ENCODE peak calls at places on chromosome 14, in seven cellular contexts. One of them, this sample, is unnamed.

GRCh38 chr14:66231823-66232222 is 254.3 kb upstream of the CCDC196 start:
- DNase-seq in breast epithelium: no peak
- DNase-seq in pancreas: no peak
- DNase-seq in neural progenitor cell: no peak
- DNase-seq in tibial artery: no peak
- DNase-seq in lower lobe of right lung: no peak
- DNase-seq in fibroblast of villous mesenchyme: no peak
- DNase-seq in this sample: no peak

GRCh38 chr14:92360666-92361370 is 37.9 kb downstream of the SLC24A4 start:
- DNase-seq in lower lobe of right lung: no peak
- DNase-seq in fibroblast of villous mesenchyme: no peak
- DNase-seq in neural progenitor cell: no peak
- DNase-seq in breast epithelium: no peak
- DNase-seq in pancreas: no peak
- DNase-seq in tibial artery: no peak
- DNase-seq in this sample: no peak

GRCh38 chr14:98136019-98136418 is 1136.0 kb downstream of the BCL11B start:
- DNase-seq in pancreas: no peak
- DNase-seq in lower lobe of right lung: no peak
- DNase-seq in breast epithelium: no peak
- DNase-seq in fibroblast of villous mesenchyme: no peak
- DNase-seq in tibial artery: no peak
- DNase-seq in neural progenitor cell: no peak
- DNase-seq in this sample: no peak

GRCh38 chr14:32620303-32620702 is 291.2 kb downstream of the AKAP6 start:
- DNase-seq in neural progenitor cell: no peak
- DNase-seq in fibroblast of villous mesenchyme: peak; percentile 35
- DNase-seq in pancreas: no peak
- DNase-seq in breast epithelium: no peak
- DNase-seq in tibial artery: no peak
- DNase-seq in lower lobe of right lung: no peak
- DNase-seq in this sample: peak; percentile 26

GRCh38 chr14:68230941-68231717 is 411.6 kb downstream of the RAD51B start:
- DNase-seq in tibial artery: no peak
- DNase-seq in pancreas: peak; percentile 86
- DNase-seq in neural progenitor cell: no peak
- DNase-seq in fibroblast of villous mesenchyme: peak; percentile 81
- DNase-seq in lower lobe of right lung: no peak
- DNase-seq in breast epithelium: no peak
- DNase-seq in this sample: peak; percentile 72

GRCh38 chr14:24207625-24208024 is 2.1 kb downstream of the TSSK4 start:
- DNase-seq in fibroblast of villous mesenchyme: no peak
- DNase-seq in neural progenitor cell: no peak
- DNase-seq in tibial artery: peak; percentile 29
- DNase-seq in lower lobe of right lung: no peak
- DNase-seq in breast epithelium: no peak
- DNase-seq in pancreas: no peak
- DNase-seq in this sample: no peak

GRCh38 chr14:69720912-69721311 is 46.0 kb upstream of the SRSF5 start:
- DNase-seq in breast epithelium: no peak
- DNase-seq in lower lobe of right lung: no peak
- DNase-seq in tibial artery: no peak
- DNase-seq in neural progenitor cell: no peak
- DNase-seq in fibroblast of villous mesenchyme: no peak
- DNase-seq in pancreas: no peak
- DNase-seq in this sample: peak; percentile 33

GRCh38 chr14:60649815-60650381 is 621 bp upstream of the SIX1 start:
- DNase-seq in breast epithelium: no peak
- DNase-seq in tibial artery: peak; percentile 66
- DNase-seq in lower lobe of right lung: no peak
- DNase-seq in fibroblast of villous mesenchyme: no peak
- DNase-seq in neural progenitor cell: peak; percentile 52
- DNase-seq in pancreas: no peak
- DNase-seq in this sample: peak; percentile 65

GRCh38 chr14:69115407-69116185 is 37.3 kb downstream of the DCAF5 start:
- DNase-seq in neural progenitor cell: no peak
- DNase-seq in tibial artery: no peak
- DNase-seq in lower lobe of right lung: no peak
- DNase-seq in breast epithelium: no peak
- DNase-seq in pancreas: no peak
- DNase-seq in fibroblast of villous mesenchyme: no peak
- DNase-seq in this sample: no peak

GRCh38 chr14:26867171-26867757 is 269.4 kb upstream of the NOVA1 start:
- DNase-seq in tibial artery: no peak
- DNase-seq in lower lobe of right lung: no peak
- DNase-seq in neural progenitor cell: peak; percentile 17
- DNase-seq in breast epithelium: no peak
- DNase-seq in fibroblast of villous mesenchyme: peak; percentile 51
- DNase-seq in pancreas: peak; percentile 49
- DNase-seq in this sample: no peak

GRCh38 chr14:29741909-29742401 is 185.7 kb downstream of the PRKD1 start:
- DNase-seq in fibroblast of villous mesenchyme: peak; percentile 4
- DNase-seq in tibial artery: no peak
- DNase-seq in breast epithelium: no peak
- DNase-seq in lower lobe of right lung: no peak
- DNase-seq in pancreas: no peak
- DNase-seq in neural progenitor cell: no peak
- DNase-seq in this sample: peak; percentile 58

GRCh38 chr14:64641760-64642159 is 62.5 kb upstream of the PLEKHG3 start:
- DNase-seq in lower lobe of right lung: no peak
- DNase-seq in fibroblast of villous mesenchyme: no peak
- DNase-seq in breast epithelium: no peak
- DNase-seq in tibial artery: no peak
- DNase-seq in neural progenitor cell: no peak
- DNase-seq in pancreas: no peak
- DNase-seq in this sample: no peak

GRCh38 chr14:28001002-28001401 is 765.6 kb upstream of the FOXG1 start:
- DNase-seq in lower lobe of right lung: no peak
- DNase-seq in breast epithelium: no peak
- DNase-seq in fibroblast of villous mesenchyme: no peak
- DNase-seq in pancreas: no peak
- DNase-seq in neural progenitor cell: no peak
- DNase-seq in tibial artery: no peak
- DNase-seq in this sample: no peak

GRCh38 chr14:32004300-32004699 is 72.8 kb upstream of the ARHGAP5 start:
- DNase-seq in breast epithelium: no peak
- DNase-seq in lower lobe of right lung: no peak
- DNase-seq in pancreas: no peak
- DNase-seq in neural progenitor cell: no peak
- DNase-seq in tibial artery: no peak
- DNase-seq in fibroblast of villous mesenchyme: peak; percentile 82
- DNase-seq in this sample: peak; percentile 82

GRCh38 chr14:59265808-59266207 is 77.3 kb downstream of the DAAM1 start:
- DNase-seq in fibroblast of villous mesenchyme: no peak
- DNase-seq in tibial artery: no peak
- DNase-seq in pancreas: no peak
- DNase-seq in breast epithelium: no peak
- DNase-seq in neural progenitor cell: no peak
- DNase-seq in lower lobe of right lung: no peak
- DNase-seq in this sample: no peak

GRCh38 chr14:83217492-83217891 is 1683.8 kb upstream of the SEL1L start:
- DNase-seq in breast epithelium: no peak
- DNase-seq in tibial artery: no peak
- DNase-seq in pancreas: no peak
- DNase-seq in lower lobe of right lung: no peak
- DNase-seq in fibroblast of villous mesenchyme: peak; percentile 80
- DNase-seq in neural progenitor cell: peak; percentile 13
- DNase-seq in this sample: peak; percentile 94

GRCh38 chr14:38409081-38409705 is 153.3 kb upstream of the CLEC14A start:
- DNase-seq in neural progenitor cell: no peak
- DNase-seq in lower lobe of right lung: no peak
- DNase-seq in pancreas: no peak
- DNase-seq in fibroblast of villous mesenchyme: no peak
- DNase-seq in breast epithelium: no peak
- DNase-seq in tibial artery: no peak
- DNase-seq in this sample: peak; percentile 56

GRCh38 chr14:53953828-53954550 is 2.6 kb downstream of the BMP4 start:
- DNase-seq in lower lobe of right lung: peak; percentile 59
- DNase-seq in breast epithelium: no peak
- DNase-seq in tibial artery: peak; percentile 83
- DNase-seq in pancreas: peak; percentile 39
- DNase-seq in neural progenitor cell: peak; percentile 61
- DNase-seq in fibroblast of villous mesenchyme: peak; percentile 63
- DNase-seq in this sample: peak; percentile 14

GRCh38 chr14:31876741-31877140 is 200.4 kb upstream of the ARHGAP5 start:
- DNase-seq in fibroblast of villous mesenchyme: no peak
- DNase-seq in lower lobe of right lung: no peak
- DNase-seq in tibial artery: no peak
- DNase-seq in neural progenitor cell: no peak
- DNase-seq in pancreas: no peak
- DNase-seq in breast epithelium: no peak
- DNase-seq in this sample: no peak

GRCh38 chr14:68981124-68981523 is 2.0 kb upstream of the ACTN1 start:
- DNase-seq in lower lobe of right lung: no peak
- DNase-seq in tibial artery: no peak
- DNase-seq in fibroblast of villous mesenchyme: no peak
- DNase-seq in breast epithelium: no peak
- DNase-seq in neural progenitor cell: no peak
- DNase-seq in pancreas: no peak
- DNase-seq in this sample: no peak

GRCh38 chr14:75831971-75832370 is 149.8 kb downstream of the TGFB3 start:
- DNase-seq in fibroblast of villous mesenchyme: peak; percentile 73
- DNase-seq in tibial artery: no peak
- DNase-seq in pancreas: peak; percentile 78
- DNase-seq in neural progenitor cell: no peak
- DNase-seq in lower lobe of right lung: no peak
- DNase-seq in breast epithelium: peak; percentile 67
- DNase-seq in this sample: peak; percentile 69

GRCh38 chr14:90559811-90560492 is 163.1 kb downstream of the CALM1 start:
- DNase-seq in fibroblast of villous mesenchyme: no peak
- DNase-seq in tibial artery: no peak
- DNase-seq in lower lobe of right lung: no peak
- DNase-seq in pancreas: no peak
- DNase-seq in neural progenitor cell: no peak
- DNase-seq in breast epithelium: no peak
- DNase-seq in this sample: no peak

GRCh38 chr14:101790232-101790631 is 28.7 kb downstream of the PPP2R5C start:
- DNase-seq in fibroblast of villous mesenchyme: no peak
- DNase-seq in pancreas: no peak
- DNase-seq in tibial artery: no peak
- DNase-seq in neural progenitor cell: no peak
- DNase-seq in breast epithelium: no peak
- DNase-seq in lower lobe of right lung: no peak
- DNase-seq in this sample: no peak
- H3K4me3 ChIP-seq in fibroblast of villous mesenchyme: no peak overlapping the region
- H3K4me3 ChIP-seq in pancreas: no peak overlapping the region
- H3K4me3 ChIP-seq in tibial artery: no peak overlapping the region
- H3K4me3 ChIP-seq in neural progenitor cell: no peak overlapping the region
- H3K4me3 ChIP-seq in breast epithelium: no peak overlapping the region
- H3K4me3 ChIP-seq in lower lobe of right lung: no peak overlapping the region
- H3K4me3 ChIP-seq in this sample: no peak overlapping the region

DNA sequence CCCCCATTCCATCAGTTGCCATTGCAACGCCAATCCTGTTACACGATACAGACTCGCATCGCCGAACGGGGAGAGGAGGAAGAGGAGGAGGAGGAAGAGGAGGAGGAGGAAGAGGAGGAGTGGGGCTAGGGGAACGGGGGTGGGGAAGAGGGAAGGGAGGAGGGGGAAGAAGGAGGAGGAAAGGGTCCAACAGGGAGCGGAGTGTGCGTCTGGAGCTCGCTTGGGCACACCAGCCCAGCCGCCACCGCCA is 241 bp downstream of the MDGA2 start:
- DNase-seq in breast epithelium: no peak
- DNase-seq in fibroblast of villous mesenchyme: no peak
- DNase-seq in lower lobe of right lung: no peak
- DNase-seq in pancreas: no peak
- DNase-seq in neural progenitor cell: peak; percentile 58
- DNase-seq in tibial artery: no peak
- DNase-seq in this sample: peak; percentile 1
- H3K4me3 ChIP-seq in breast epithelium: peak overlapping the region; percentile 42
- H3K4me3 ChIP-seq in fibroblast of villous mesenchyme: no peak overlapping the region
- H3K4me3 ChIP-seq in lower lobe of right lung: peak overlapping the region; percentile 19
- H3K4me3 ChIP-seq in pancreas: no peak overlapping the region
- H3K4me3 ChIP-seq in neural progenitor cell: peak overlapping the region; percentile 72
- H3K4me3 ChIP-seq in tibial artery: no peak overlapping the region
- H3K4me3 ChIP-seq in this sample: no peak overlapping the region

DNA sequence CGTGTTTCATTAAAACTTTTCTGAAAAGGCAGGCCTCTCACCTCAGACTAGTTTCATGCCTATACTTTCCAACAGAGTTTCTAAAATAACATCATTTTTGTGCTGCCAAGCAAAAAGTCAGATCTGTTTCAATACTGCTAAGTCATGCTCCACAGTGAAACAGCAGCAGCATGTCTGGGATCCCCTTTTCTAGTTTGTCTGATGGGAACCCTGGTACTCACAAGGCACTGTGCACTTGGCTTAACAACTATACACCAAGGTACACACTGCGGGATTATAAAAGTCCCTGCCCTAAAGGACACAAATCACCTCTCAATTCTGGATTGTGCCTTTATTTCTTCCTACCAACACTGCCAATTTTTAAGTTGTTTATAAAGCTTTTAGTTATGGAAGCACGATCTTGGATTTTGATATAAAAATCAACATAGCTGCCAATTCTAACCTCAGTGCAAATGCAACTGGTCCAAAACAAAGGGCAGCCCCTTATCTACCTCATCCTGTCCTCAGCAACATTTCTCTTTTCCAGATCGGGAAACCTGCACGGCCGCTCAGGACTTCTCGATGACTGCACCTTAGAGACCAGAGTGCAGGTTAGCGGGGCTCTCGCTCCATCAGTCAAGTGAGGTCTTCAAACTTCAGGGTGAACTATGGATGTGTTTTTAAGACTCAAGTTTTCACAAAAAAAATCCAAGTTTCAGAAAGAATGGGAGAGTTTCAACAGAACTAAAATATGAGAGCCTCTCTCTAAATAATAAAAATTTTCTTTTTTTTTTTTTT is 1.7 kb upstream of the EIF5 start:
- DNase-seq in lower lobe of right lung: no peak
- DNase-seq in breast epithelium: no peak
- DNase-seq in fibroblast of villous mesenchyme: no peak
- DNase-seq in pancreas: no peak
- DNase-seq in tibial artery: no peak
- DNase-seq in neural progenitor cell: peak; percentile 20
- DNase-seq in this sample: no peak
- H3K4me3 ChIP-seq in lower lobe of right lung: peak overlapping the region; percentile 93
- H3K4me3 ChIP-seq in breast epithelium: no peak overlapping the region
- H3K4me3 ChIP-seq in fibroblast of villous mesenchyme: peak overlapping the region; percentile 84
- H3K4me3 ChIP-seq in pancreas: no peak overlapping the region
- H3K4me3 ChIP-seq in tibial artery: no peak overlapping the region
- H3K4me3 ChIP-seq in neural progenitor cell: peak overlapping the region; percentile 99
- H3K4me3 ChIP-seq in this sample: no peak overlapping the region

GRCh38 chr14:101402936-101403660 is 158.2 kb upstream of the DIO3 start:
- DNase-seq in pancreas: no peak
- DNase-seq in breast epithelium: no peak
- DNase-seq in tibial artery: no peak
- DNase-seq in fibroblast of villous mesenchyme: peak; percentile 35
- DNase-seq in neural progenitor cell: no peak
- DNase-seq in lower lobe of right lung: no peak
- DNase-seq in this sample: peak; percentile 28
- H3K4me3 ChIP-seq in pancreas: no peak overlapping the region
- H3K4me3 ChIP-seq in breast epithelium: no peak overlapping the region
- H3K4me3 ChIP-seq in tibial artery: no peak overlapping the region
- H3K4me3 ChIP-seq in fibroblast of villous mesenchyme: no peak overlapping the region
- H3K4me3 ChIP-seq in neural progenitor cell: no peak overlapping the region
- H3K4me3 ChIP-seq in lower lobe of right lung: no peak overlapping the region
- H3K4me3 ChIP-seq in this sample: no peak overlapping the region